ENCODE peak calls at places on chromosomes 16 and 17, in seven cellular contexts. One of them, this sample, is unnamed.

GRCh38 chr16:27618611-27619380 is 68.9 kb downstream of the KATNIP start:
- DNase-seq in H1: no peak
- DNase-seq in SK-N-SH: no peak
- DNase-seq in HCT116: no peak
- DNase-seq in K562: no peak
- DNase-seq in GM12878: no peak
- DNase-seq in HepG2: peak
- DNase-seq in this sample: no peak

GRCh38 chr16:52078716-52079655 is 468.0 kb downstream of the TOX3 start:
- DNase-seq in H1: no peak
- DNase-seq in SK-N-SH: no peak
- DNase-seq in HCT116: no peak
- DNase-seq in K562: no peak
- DNase-seq in GM12878: no peak
- DNase-seq in HepG2: no peak
- DNase-seq in this sample: no peak

GRCh38 chr16:50282010-50282538 is 15.7 kb downstream of the ADCY7 start:
- DNase-seq in H1: no peak
- DNase-seq in SK-N-SH: no peak
- DNase-seq in HCT116: no peak
- DNase-seq in K562: no peak
- DNase-seq in GM12878: peak
- DNase-seq in HepG2: no peak
- DNase-seq in this sample: no peak

GRCh38 chr17:4170639-4171280 is 27.8 kb downstream of the CYB5D2 start:
- DNase-seq in H1: no peak
- DNase-seq in SK-N-SH: no peak
- DNase-seq in HCT116: no peak
- DNase-seq in K562: no peak
- DNase-seq in GM12878: no peak
- DNase-seq in HepG2: no peak
- DNase-seq in this sample: no peak

GRCh38 chr16:50010212-50010611 is 14.8 kb upstream of the CNEP1R1 start:
- DNase-seq in H1: no peak
- DNase-seq in SK-N-SH: no peak
- DNase-seq in HCT116: no peak
- DNase-seq in K562: no peak
- DNase-seq in GM12878: no peak
- DNase-seq in HepG2: no peak
- DNase-seq in this sample: no peak

GRCh38 chr17:5418858-5419355 is 555 bp downstream of the NUP88 start:
- DNase-seq in H1: no peak
- DNase-seq in SK-N-SH: no peak
- DNase-seq in HCT116: no peak
- DNase-seq in K562: no peak
- DNase-seq in GM12878: peak
- DNase-seq in HepG2: peak
- DNase-seq in this sample: peak

GRCh38 chr16:89319883-89320716 is 102.6 kb downstream of the ZNF778 start:
- DNase-seq in H1: no peak
- DNase-seq in SK-N-SH: no peak
- DNase-seq in HCT116: no peak
- DNase-seq in K562: peak
- DNase-seq in GM12878: peak
- DNase-seq in HepG2: peak
- DNase-seq in this sample: peak

GRCh38 chr17:16935241-16935663 is 36.7 kb downstream of the TNFRSF13B start:
- DNase-seq in H1: no peak
- DNase-seq in SK-N-SH: no peak
- DNase-seq in HCT116: no peak
- DNase-seq in K562: no peak
- DNase-seq in GM12878: no peak
- DNase-seq in HepG2: no peak
- DNase-seq in this sample: no peak

GRCh38 chr17:30389755-30390300 is 11.1 kb downstream of the CPD start:
- DNase-seq in H1: no peak
- DNase-seq in SK-N-SH: no peak
- DNase-seq in HCT116: no peak
- DNase-seq in K562: no peak
- DNase-seq in GM12878: no peak
- DNase-seq in HepG2: no peak
- DNase-seq in this sample: no peak

GRCh38 chr16:21081329-21081728 is 69.3 kb downstream of the DNAH3 start:
- DNase-seq in H1: no peak
- DNase-seq in SK-N-SH: no peak
- DNase-seq in HCT116: no peak
- DNase-seq in K562: no peak
- DNase-seq in GM12878: no peak
- DNase-seq in HepG2: no peak
- DNase-seq in this sample: no peak

GRCh38 chr17:78893684-78894083 is 9.3 kb downstream of the CEP295NL start:
- DNase-seq in H1: no peak
- DNase-seq in SK-N-SH: no peak
- DNase-seq in HCT116: no peak
- DNase-seq in K562: no peak
- DNase-seq in GM12878: no peak
- DNase-seq in HepG2: no peak
- DNase-seq in this sample: no peak

GRCh38 chr17:55830699-55831098 is 79.8 kb downstream of the PCTP start:
- DNase-seq in H1: no peak
- DNase-seq in SK-N-SH: peak
- DNase-seq in HCT116: no peak
- DNase-seq in K562: no peak
- DNase-seq in GM12878: no peak
- DNase-seq in HepG2: no peak
- DNase-seq in this sample: no peak

GRCh38 chr17:58312021-58312630 is 16.5 kb downstream of the TSPOAP1 start:
- DNase-seq in H1: peak
- DNase-seq in SK-N-SH: peak
- DNase-seq in HCT116: no peak
- DNase-seq in K562: no peak
- DNase-seq in GM12878: no peak
- DNase-seq in HepG2: no peak
- DNase-seq in this sample: no peak

GRCh38 chr17:32341141-32341856 is 674 bp downstream of the C17orf75 start:
- DNase-seq in H1: no peak
- DNase-seq in SK-N-SH: peak
- DNase-seq in HCT116: no peak
- DNase-seq in K562: peak
- DNase-seq in GM12878: no peak
- DNase-seq in HepG2: peak
- DNase-seq in this sample: peak

GRCh38 chr17:80049986-80050385 is 13.5 kb downstream of the CCDC40 start:
- DNase-seq in H1: no peak
- DNase-seq in SK-N-SH: no peak
- DNase-seq in HCT116: no peak
- DNase-seq in K562: no peak
- DNase-seq in GM12878: no peak
- DNase-seq in HepG2: no peak
- DNase-seq in this sample: no peak

DNA sequence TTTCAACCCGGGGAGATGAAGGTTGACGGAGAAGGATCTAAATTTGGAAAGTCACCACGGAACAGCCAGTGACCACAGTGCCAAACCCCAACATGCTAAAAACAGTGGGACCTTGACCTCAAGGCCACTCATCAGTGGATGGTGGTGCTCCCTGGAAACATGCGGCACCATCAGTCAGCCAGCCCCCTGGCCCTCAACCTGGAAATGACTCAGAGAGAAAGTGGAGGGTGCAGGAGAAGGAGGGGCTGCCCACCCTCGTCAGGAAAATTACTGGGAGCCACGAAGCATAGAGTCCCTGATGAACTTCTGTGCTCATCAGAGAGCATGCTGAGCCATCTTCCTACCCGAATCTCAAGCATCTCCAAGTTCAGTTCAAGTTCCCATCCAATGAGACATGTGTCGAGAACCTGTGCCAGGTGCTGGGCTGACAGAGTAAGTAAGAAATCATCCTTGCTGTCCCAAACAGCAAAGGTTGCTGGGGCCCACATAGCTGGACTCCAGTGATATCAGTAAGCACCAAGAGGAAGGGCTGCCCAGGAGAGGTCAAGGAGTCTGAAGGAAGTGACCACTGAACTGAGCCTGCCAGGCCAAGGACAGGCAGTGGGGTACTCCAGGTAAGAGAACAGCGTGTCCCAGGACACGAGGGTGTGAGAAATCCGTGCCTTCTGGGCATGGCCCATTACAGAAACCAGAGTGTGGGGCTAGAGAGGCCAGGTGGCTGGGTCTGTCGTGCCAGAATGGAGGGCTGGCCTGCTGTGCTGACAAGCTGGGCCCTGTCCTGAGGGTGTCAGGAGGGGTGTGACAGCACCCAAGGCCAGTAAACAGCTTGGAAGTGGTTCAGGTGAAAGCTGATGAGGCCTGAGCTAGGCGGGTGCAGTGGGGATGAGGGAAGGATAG is 5.2 kb downstream of the PECAM1 start:
- DNase-seq in H1: no peak
- DNase-seq in SK-N-SH: no peak
- DNase-seq in HCT116: peak
- DNase-seq in K562: peak
- DNase-seq in GM12878: peak
- DNase-seq in HepG2: peak
- DNase-seq in this sample: no peak
- TF ChIP-seq JUND in H1: no peak
- TF ChIP-seq JUND in SK-N-SH: peak
- TF ChIP-seq JUND in HCT116: peak
- TF ChIP-seq JUND in K562: peak
- TF ChIP-seq JUND in GM12878: no peak
- TF ChIP-seq JUND in HepG2: peak
- TF ChIP-seq JUND in this sample: no peak

GRCh38 chr17:34248807-34249496 is 6.1 kb upstream of the CCL2 start:
- DNase-seq in H1: no peak
- DNase-seq in SK-N-SH: no peak
- DNase-seq in HCT116: no peak
- DNase-seq in K562: no peak
- DNase-seq in GM12878: no peak
- DNase-seq in HepG2: no peak
- DNase-seq in this sample: no peak
- TF ChIP-seq JUND in H1: no peak
- TF ChIP-seq JUND in SK-N-SH: no peak
- TF ChIP-seq JUND in HCT116: no peak
- TF ChIP-seq JUND in K562: no peak
- TF ChIP-seq JUND in GM12878: no peak
- TF ChIP-seq JUND in HepG2: no peak
- TF ChIP-seq JUND in this sample: no peak

GRCh38 chr17:76410328-76410965 is 26.0 kb downstream of the SPHK1 start:
- DNase-seq in H1: no peak
- DNase-seq in SK-N-SH: no peak
- DNase-seq in HCT116: no peak
- DNase-seq in K562: no peak
- DNase-seq in GM12878: no peak
- DNase-seq in HepG2: no peak
- DNase-seq in this sample: no peak

GRCh38 chr17:76407509-76407908 is 23.1 kb downstream of the SPHK1 start:
- DNase-seq in H1: no peak
- DNase-seq in SK-N-SH: no peak
- DNase-seq in HCT116: no peak
- DNase-seq in K562: no peak
- DNase-seq in GM12878: no peak
- DNase-seq in HepG2: no peak
- DNase-seq in this sample: no peak

GRCh38 chr17:76408037-76408849 is 23.8 kb downstream of the SPHK1 start:
- DNase-seq in H1: peak
- DNase-seq in SK-N-SH: peak
- DNase-seq in HCT116: peak
- DNase-seq in K562: peak
- DNase-seq in GM12878: no peak
- DNase-seq in HepG2: peak
- DNase-seq in this sample: peak

GRCh38 chr17:76414334-76415295 is 30.2 kb downstream of the SPHK1 start:
- DNase-seq in H1: no peak
- DNase-seq in SK-N-SH: peak
- DNase-seq in HCT116: no peak
- DNase-seq in K562: peak
- DNase-seq in GM12878: no peak
- DNase-seq in HepG2: no peak
- DNase-seq in this sample: no peak

GRCh38 chr17:76411247-76411646 is 26.8 kb downstream of the SPHK1 start:
- DNase-seq in H1: no peak
- DNase-seq in SK-N-SH: no peak
- DNase-seq in HCT116: no peak
- DNase-seq in K562: no peak
- DNase-seq in GM12878: no peak
- DNase-seq in HepG2: no peak
- DNase-seq in this sample: no peak
- TF ChIP-seq JUND in H1: no peak
- TF ChIP-seq JUND in SK-N-SH: no peak
- TF ChIP-seq JUND in HCT116: no peak
- TF ChIP-seq JUND in K562: no peak
- TF ChIP-seq JUND in GM12878: no peak
- TF ChIP-seq JUND in HepG2: no peak
- TF ChIP-seq JUND in this sample: no peak

DNA sequence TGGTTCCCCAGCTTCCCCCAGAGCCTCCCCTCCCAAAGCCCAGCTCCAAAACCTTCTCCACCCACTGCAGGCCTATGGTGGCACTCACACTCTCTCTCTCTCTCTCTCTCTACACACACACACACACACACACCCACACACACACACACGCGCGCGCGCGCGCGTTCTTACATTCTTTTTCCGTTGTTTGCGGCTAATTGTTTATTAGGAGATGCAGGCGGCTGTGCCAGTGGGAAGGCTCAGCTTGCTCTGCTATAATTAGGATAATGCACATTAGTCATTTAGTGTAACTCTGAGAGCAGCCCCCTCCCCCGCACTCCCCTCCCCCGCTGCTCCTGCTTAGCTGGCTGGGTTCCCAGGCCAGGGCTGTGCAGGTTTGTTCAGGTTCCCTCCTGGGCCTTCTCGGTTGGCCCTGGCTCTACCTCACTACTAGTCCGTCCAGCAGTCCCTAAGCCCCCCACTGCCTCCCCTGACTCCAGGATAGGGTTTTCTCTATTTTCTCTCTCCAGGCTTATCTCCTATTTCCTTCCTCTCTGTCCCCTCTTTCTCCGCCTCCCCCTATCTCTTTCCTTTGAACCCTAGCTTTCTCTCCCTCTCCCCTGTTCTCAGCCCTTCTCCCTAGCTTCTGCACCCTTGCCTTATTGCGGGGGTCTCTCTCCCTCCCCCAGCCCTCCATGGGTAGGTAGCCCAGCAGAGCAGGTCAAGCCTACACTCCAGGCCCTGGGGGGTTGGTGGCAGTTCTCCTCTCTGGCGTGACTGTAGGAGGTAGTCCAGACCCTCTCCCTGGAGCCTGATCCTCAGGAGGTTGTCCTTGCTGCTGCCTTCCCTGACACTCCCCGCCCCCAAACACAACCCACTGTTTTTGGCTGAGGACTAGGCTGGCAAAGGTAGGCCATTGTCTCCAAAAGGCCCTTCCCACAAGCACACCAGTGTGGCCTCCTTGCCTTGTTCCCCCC is 34.0 kb downstream of the TMEM132E start:
- DNase-seq in H1: peak
- DNase-seq in SK-N-SH: peak
- DNase-seq in HCT116: no peak
- DNase-seq in K562: peak
- DNase-seq in GM12878: no peak
- DNase-seq in HepG2: no peak
- DNase-seq in this sample: no peak
- TF ChIP-seq JUND in H1: no peak
- TF ChIP-seq JUND in SK-N-SH: no peak
- TF ChIP-seq JUND in HCT116: no peak
- TF ChIP-seq JUND in K562: no peak
- TF ChIP-seq JUND in GM12878: no peak
- TF ChIP-seq JUND in HepG2: no peak
- TF ChIP-seq JUND in this sample: no peak

This sample was measured in T47D.